ENCODE peak calls at places on chromosomes 7 and 10, in ten cellular contexts. Y is SW 1271; J is astrocyte of the spinal cord; N is CD4-positive, alpha-beta T cell; B is GM04504; U is HEK293T; F is dermis blood vessel endothelial cell; Z is foreskin keratinocyte; K is adrenal gland; Q is NT2/D1. L is an unnamed sample.

GRCh38 chr10:121526040-121526790 is 72.0 kb downstream of the FGFR2 start:
- DNase-seq in Y (no peak), J (no peak), N (no peak), B (no peak), U (no peak), F (no peak), Z (no peak), K (no peak), Q (no peak), L (no peak)

GRCh38 chr7:64653721-64654401 is 12.1 kb upstream of the ZNF107 start:
- DNase-seq in Y (no peak), J (no peak), N (no peak), B (no peak), U (no peak), F (no peak), Z (no peak), K (no peak), Q (no peak), L (no peak)

GRCh38 chr7:137254766-137255165 is 88.8 kb downstream of the PTN start:
- DNase-seq in Y (no peak), J (no peak), N (no peak), B (no peak), U (no peak), F (no peak), Z (no peak), K (no peak), Q (no peak), L (no peak)

GRCh38 chr10:6269953-6270867 is 67.5 kb downstream of the PFKFB3 start:
- DNase-seq in Y (no peak), J (no peak), N (peak), B (no peak), U (no peak), F (no peak), Z (peak), K (no peak), Q (no peak), L (no peak)

GRCh38 chr10:69269761-69270160 is 8.5 kb upstream of the HK1 start:
- DNase-seq in Y (no peak), J (no peak), N (no peak), B (no peak), U (no peak), F (no peak), Z (peak), K (no peak), Q (no peak), L (no peak)

GRCh38 chr10:70232859-70233108 is 445 bp downstream of the PPA1 start:
- DNase-seq in Y (no peak), J (peak), N (no peak), B (no peak), U (no peak), F (no peak), Z (no peak), K (no peak), Q (no peak), L (no peak)

GRCh38 chr10:89785095-89785494 is 83.7 kb downstream of the KIF20B start:
- DNase-seq in Y (no peak), J (no peak), N (no peak), B (no peak), U (no peak), F (no peak), Z (no peak), K (no peak), Q (no peak), L (no peak)

GRCh38 chr7:115363916-115364315 is 442.0 kb downstream of the MDFIC start:
- DNase-seq in Y (no peak), J (no peak), N (no peak), B (no peak), U (no peak), F (no peak), Z (peak), K (no peak), Q (no peak), L (no peak)

GRCh38 chr10:8298871-8299570 is 244.5 kb downstream of the GATA3 start:
- DNase-seq in Y (no peak), J (no peak), N (no peak), B (no peak), U (peak), F (no peak), Z (no peak), K (no peak), Q (no peak), L (no peak)

GRCh38 chr7:26699761-26700160 is 164.6 kb downstream of the SKAP2 start:
- DNase-seq in Y (no peak), J (no peak), N (no peak), B (no peak), U (no peak), F (no peak), Z (no peak), K (no peak), Q (no peak), L (no peak)

GRCh38 chr7:135966341-135967043 is 10.7 kb downstream of the MTPN start:
- DNase-seq in Y (no peak), J (no peak), N (no peak), B (no peak), U (no peak), F (no peak), Z (no peak), K (no peak), Q (no peak), L (no peak)

GRCh38 chr7:73448609-73449008 is 15.0 kb downstream of the FZD9 start:
- DNase-seq in Y (no peak), J (no peak), N (no peak), B (peak), U (no peak), F (no peak), Z (no peak), K (peak), Q (no peak), L (no peak)

GRCh38 chr7:55052081-55052480 is 33.3 kb downstream of the EGFR start:
- DNase-seq in Y (peak), J (peak), N (no peak), B (no peak), U (no peak), F (no peak), Z (peak), K (no peak), Q (no peak), L (no peak)

GRCh38 chr7:1874522-1875389 is 204.7 kb downstream of the ELFN1 start:
- DNase-seq in Y (no peak), J (no peak), N (no peak), B (no peak), U (no peak), F (no peak), Z (no peak), K (no peak), Q (no peak), L (no peak)

GRCh38 chr7:44380831-44381493 is 55.6 kb upstream of the CAMK2B start:
- DNase-seq in Y (no peak), J (peak), N (no peak), B (no peak), U (no peak), F (peak), Z (no peak), K (peak), Q (no peak), L (no peak)

GRCh38 chr10:71891437-71891836 is 40.4 kb upstream of the PSAP start:
- DNase-seq in Y (no peak), J (no peak), N (no peak), B (no peak), U (no peak), F (no peak), Z (no peak), K (no peak), Q (no peak), L (no peak)

GRCh38 chr10:34102237-34102673 is 712.8 kb downstream of the PARD3 start:
- DNase-seq in Y (no peak), J (no peak), N (no peak), B (peak), U (no peak), F (peak), Z (peak), K (peak), Q (no peak), L (no peak)

GRCh38 chr10:19245889-19246841 is 197.6 kb downstream of the MALRD1 start:
- DNase-seq in Y (no peak), J (no peak), N (no peak), B (no peak), U (no peak), F (no peak), Z (no peak), K (no peak), Q (no peak), L (no peak)

GRCh38 chr10:77146937-77147336 is 490.7 kb downstream of the KCNMA1 start:
- DNase-seq in Y (no peak), J (no peak), N (no peak), B (no peak), U (no peak), F (no peak), Z (no peak), K (no peak), Q (no peak), L (no peak)

GRCh38 chr7:147013820-147014219 is 897.2 kb downstream of the CNTNAP2 start:
- DNase-seq in Y (no peak), J (peak), N (no peak), B (no peak), U (no peak), F (no peak), Z (no peak), K (no peak), Q (no peak), L (no peak)

GRCh38 chr7:36021367-36021766 is 131.7 kb upstream of the EEPD1 start:
- DNase-seq in Y (no peak), J (no peak), N (no peak), B (no peak), U (no peak), F (peak), Z (no peak), K (no peak), Q (peak), L (no peak)

GRCh38 chr7:26480166-26480565 is 188.5 kb downstream of the SNX10 start:
- DNase-seq in Y (no peak), J (no peak), N (no peak), B (no peak), U (no peak), F (no peak), Z (no peak), K (no peak), Q (peak), L (no peak)

GRCh38 chr7:13259908-13260307 is 572.5 kb downstream of the ARL4A start:
- DNase-seq in Y (no peak), J (no peak), N (no peak), B (no peak), U (no peak), F (no peak), Z (no peak), K (no peak), Q (no peak), L (no peak)

GRCh38 chr7:157587487-157588270 is 250.9 kb downstream of the DNAJB6 start:
- DNase-seq in Y (no peak), J (no peak), N (no peak), B (no peak), U (no peak), F (no peak), Z (no peak), K (no peak), Q (no peak), L (peak)